ENCODE peak calls at places on chromosome 7, in seven cellular contexts. N, K, V, U, L, R and X are unnamed samples.

GRCh38 chr7:109497053-109497452 is 927.4 kb downstream of the DNAJB9 start:
- DNase-seq in K (no peak), U (no peak), V (no peak), L (no peak), N (no peak), R (no peak), X (no peak)

GRCh38 chr7:97017197-97018125 is 7.2 kb downstream of the DLX5 start:
- DNase-seq in N (no peak), L (no peak), U (no peak), K (no peak), V (no peak), R (no peak), X (no peak)

GRCh38 chr7:12771378-12771877 is 84.0 kb downstream of the ARL4A start:
- DNase-seq in K (no peak), L (peak), N (peak), R (no peak), V (peak), U (peak), X (peak)

GRCh38 chr7:113015038-113015645 is 71.5 kb downstream of the GPR85 start:
- DNase-seq in L (no peak), R (peak), U (peak), N (peak), K (no peak), V (peak), X (no peak)

GRCh38 chr7:44194562-44195145 is 5.4 kb upstream of the GCK start:
- DNase-seq in V (no peak), K (no peak), U (no peak), R (no peak), L (no peak), N (no peak), X (no peak)

GRCh38 chr7:11538751-11539299 is 293.2 kb downstream of the THSD7A start:
- DNase-seq in N (no peak), K (no peak), U (no peak), L (no peak), R (peak), V (no peak), X (no peak)

GRCh38 chr7:141702047-141702567 is at the start of gene DENND11:
- DNase-seq in L (peak), N (peak), R (peak), K (no peak), U (peak), V (peak), X (peak)

GRCh38 chr7:128148676-128149075 is 92.4 kb upstream of the LEP start:
- DNase-seq in N (no peak), U (no peak), L (no peak), V (peak), R (no peak), K (no peak), X (no peak)

GRCh38 chr7:92461027-92462003 is 14.0 kb downstream of the GATAD1 start:
- DNase-seq in K (no peak), L (no peak), V (peak), U (peak), R (peak), N (peak), X (no peak)

GRCh38 chr7:106772655-106773108 is 92.4 kb upstream of the PIK3CG start:
- DNase-seq in U (no peak), R (peak), L (no peak), N (peak), V (no peak), K (no peak), X (no peak)

GRCh38 chr7:137670521-137671064 is 176.2 kb downstream of the DGKI start:
- DNase-seq in U (no peak), L (no peak), R (no peak), N (peak), V (no peak), K (no peak), X (no peak)

GRCh38 chr7:36262286-36262685 is 109.2 kb downstream of the EEPD1 start:
- DNase-seq in R (no peak), V (no peak), N (no peak), L (no peak), U (no peak), K (no peak), X (no peak)

GRCh38 chr7:44524811-44525388 is 16.2 kb downstream of the NPC1L1 start:
- DNase-seq in V (no peak), N (no peak), K (no peak), L (no peak), U (no peak), R (no peak), X (no peak)

GRCh38 chr7:65441010-65441409 is 67.4 kb downstream of the ZNF92 start:
- DNase-seq in V (no peak), K (no peak), N (peak), R (peak), L (no peak), U (no peak), X (peak)

GRCh38 chr7:85186521-85187241 is at the start of gene SEMA3D:
- DNase-seq in U (peak), V (peak), L (peak), N (peak), R (peak), K (peak), X (no peak)

GRCh38 chr7:94888995-94889523 is 18.3 kb upstream of the PPP1R9A start:
- DNase-seq in R (no peak), L (no peak), V (no peak), N (no peak), K (no peak), U (no peak), X (no peak)

GRCh38 chr7:141055146-141055545 is 18.7 kb upstream of the TMEM178B start:
- DNase-seq in V (no peak), K (no peak), N (no peak), U (no peak), R (no peak), L (no peak), X (no peak)

GRCh38 chr7:1007901-1008300 is 24.9 kb downstream of the CYP2W1 start:
- DNase-seq in V (no peak), U (no peak), N (no peak), K (no peak), L (no peak), R (no peak), X (no peak)

GRCh38 chr7:88450874-88451273 is 144.2 kb upstream of the STEAP4 start:
- DNase-seq in V (no peak), R (no peak), U (no peak), K (no peak), L (no peak), N (no peak), X (no peak)

GRCh38 chr7:49623943-49624342 is 149.5 kb upstream of the VWC2 start:
- DNase-seq in K (no peak), R (no peak), L (no peak), N (no peak), V (no peak), U (no peak), X (no peak)

GRCh38 chr7:120966961-120967360 is 16.4 kb downstream of the ING3 start:
- DNase-seq in V (peak), L (no peak), R (no peak), N (no peak), U (no peak), K (no peak), X (no peak)

GRCh38 chr7:27161721-27162547 is 3.4 kb downstream of the HOXA9 start:
- DNase-seq in N (no peak), U (no peak), R (peak), K (no peak), V (no peak), L (no peak), X (peak)

GRCh38 chr7:142614116-142614515 is 135.2 kb upstream of the PRSS1 start:
- DNase-seq in K (no peak), N (peak), R (peak), U (no peak), L (no peak), V (no peak), X (no peak)

GRCh38 chr7:63899691-63900393 is 98.8 kb upstream of the ZNF722 start:
- DNase-seq in N (peak), K (no peak), R (no peak), V (peak), L (peak), U (peak), X (no peak)

GRCh38 chr7:94656925-94657731 is 1.2 kb upstream of the SGCE start:
- DNase-seq in U (no peak), L (peak), R (peak), K (no peak), N (peak), V (peak), X (no peak)